ENCODE peak calls at places on chromosomes 4 and X, in nine cellular contexts. L is H9, D is AG09309, X is endothelial cell of umbilical vein, O is thyroid gland, K is upper lobe of right lung, A is ovary, E is colonic mucosa, G is sigmoid colon. R is an unnamed sample.

GRCh38 chrX:13197961-13198761 is 121.7 kb downstream of the ATXN3L start:
- DNase-seq in L (peak), D (no peak), X (no peak), O (peak), K (no peak), A (no peak), E (no peak), G (no peak), R (no peak)

GRCh38 chr4:38154681-38155588 is 194.7 kb downstream of the PTTG2 start:
- DNase-seq in L (no peak), D (no peak), X (no peak), O (peak), K (peak), A (no peak), E (peak), G (no peak), R (no peak)

GRCh38 chr4:158856852-158857251 is 88.0 kb downstream of the FNIP2 start:
- DNase-seq in L (no peak), D (peak), X (peak), O (no peak), K (no peak), A (no peak), E (no peak), G (no peak), R (no peak)

GRCh38 chrX:72430405-72430968 is 124.8 kb upstream of the CITED1 start:
- DNase-seq in L (no peak), D (no peak), X (peak), O (no peak), K (no peak), A (no peak), E (no peak), G (no peak), R (no peak)

GRCh38 chr4:173420324-173420752 is 21.4 kb upstream of the SCRG1 start:
- DNase-seq in L (no peak), D (no peak), X (peak), O (no peak), K (no peak), A (no peak), E (no peak), G (no peak), R (no peak)

GRCh38 chrX:68829594-68830485 is 1.0 kb downstream of the EFNB1 start:
- DNase-seq in L (peak), D (no peak), X (peak), O (peak), K (no peak), A (peak), E (peak), G (peak), R (peak)

GRCh38 chr4:130468340-130468739 is 1372.4 kb downstream of the C4orf33 start:
- DNase-seq in L (no peak), D (no peak), X (no peak), O (no peak), K (no peak), A (no peak), E (no peak), G (no peak), R (no peak)

GRCh38 chr4:55363618-55364420 is 17.8 kb downstream of the SRD5A3 start:
- DNase-seq in L (no peak), D (no peak), X (no peak), O (peak), K (no peak), A (no peak), E (no peak), G (no peak), R (no peak)

GRCh38 chrX:83319023-83319422 is 189.1 kb upstream of the POU3F4 start:
- DNase-seq in L (no peak), D (no peak), X (no peak), O (no peak), K (no peak), A (no peak), E (no peak), G (no peak), R (no peak)

GRCh38 chrX:104450316-104450715 is 115.7 kb upstream of the IL1RAPL2 start:
- DNase-seq in L (no peak), D (no peak), X (no peak), O (no peak), K (no peak), A (no peak), E (no peak), G (no peak), R (no peak)

GRCh38 chr4:128653514-128654420 is 155.7 kb upstream of the JADE1 start:
- DNase-seq in L (no peak), D (no peak), X (no peak), O (no peak), K (no peak), A (peak), E (peak), G (peak), R (no peak)

GRCh38 chr4:26058537-26058936 is 144.5 kb downstream of the SMIM20 start:
- DNase-seq in L (no peak), D (no peak), X (no peak), O (peak), K (no peak), A (no peak), E (no peak), G (no peak), R (no peak)

GRCh38 chrX:125101971-125102750 is 217.5 kb upstream of the TEX13C start:
- DNase-seq in L (no peak), D (no peak), X (no peak), O (no peak), K (no peak), A (no peak), E (no peak), G (no peak), R (no peak)

GRCh38 chr4:26325191-26325590 is 4.4 kb downstream of the RBPJ start:
- DNase-seq in L (no peak), D (no peak), X (no peak), O (no peak), K (no peak), A (no peak), E (no peak), G (no peak), R (no peak)

GRCh38 chrX:103674531-103675454 is 11.7 kb downstream of the MORF4L2 start:
- DNase-seq in L (no peak), D (no peak), X (no peak), O (no peak), K (no peak), A (no peak), E (no peak), G (no peak), R (no peak)

GRCh38 chr4:100362363-100362762 is 155.5 kb downstream of the EMCN start:
- DNase-seq in L (no peak), D (no peak), X (peak), O (no peak), K (no peak), A (no peak), E (no peak), G (no peak), R (no peak)

GRCh38 chr4:119646347-119647071 is 17.9 kb upstream of the PDE5A start:
- DNase-seq in L (no peak), D (no peak), X (no peak), O (no peak), K (no peak), A (no peak), E (no peak), G (peak), R (no peak)

GRCh38 chr4:73998040-73999011 is at the start of gene CXCL5:
- DNase-seq in L (peak), D (no peak), X (peak), O (peak), K (peak), A (no peak), E (no peak), G (no peak), R (no peak)

GRCh38 chr4:78476108-78476704 is 75.4 kb upstream of the ANXA3 start:
- DNase-seq in L (no peak), D (no peak), X (no peak), O (no peak), K (no peak), A (no peak), E (no peak), G (no peak), R (no peak)

GRCh38 chrX:15334561-15334960 is 762 bp downstream of the PIGA start:
- DNase-seq in L (no peak), D (no peak), X (no peak), O (no peak), K (no peak), A (no peak), E (no peak), G (no peak), R (no peak)

GRCh38 chr4:61336488-61336887 is 136.4 kb downstream of the ADGRL3 start:
- DNase-seq in L (no peak), D (no peak), X (no peak), O (no peak), K (no peak), A (no peak), E (no peak), G (no peak), R (no peak)

GRCh38 chrX:17689971-17690409 is 47.3 kb upstream of the SCML1 start:
- DNase-seq in L (no peak), D (peak), X (peak), O (peak), K (no peak), A (peak), E (peak), G (no peak), R (no peak)

GRCh38 chrX:43644124-43644701 is 11.9 kb upstream of the MAOA start:
- DNase-seq in L (no peak), D (no peak), X (no peak), O (no peak), K (no peak), A (no peak), E (no peak), G (no peak), R (no peak)

GRCh38 chrX:136162827-136163427 is 15.6 kb downstream of the FHL1 start:
- DNase-seq in L (peak), D (no peak), X (peak), O (peak), K (no peak), A (peak), E (peak), G (peak), R (no peak)

GRCh38 chrX:132435222-132435621 is 53.6 kb downstream of the MBNL3 start:
- DNase-seq in L (no peak), D (no peak), X (no peak), O (no peak), K (no peak), A (no peak), E (no peak), G (no peak), R (no peak)

GRCh38 chrX:24395775-24396174 is 35.3 kb downstream of the SUPT20HL1 start:
- DNase-seq in L (peak), D (peak), X (peak), O (peak), K (no peak), A (no peak), E (peak), G (no peak), R (no peak)

GRCh38 chr4:150119492-150119891 is 41.2 kb downstream of the DCLK2 start:
- DNase-seq in L (no peak), D (no peak), X (peak), O (no peak), K (no peak), A (no peak), E (no peak), G (no peak), R (no peak)

GRCh38 chr4:78331186-78331585 is 220.4 kb upstream of the ANXA3 start:
- DNase-seq in L (no peak), D (no peak), X (no peak), O (no peak), K (no peak), A (no peak), E (no peak), G (no peak), R (no peak)

GRCh38 chr4:98113005-98113404 is 30.3 kb downstream of the STPG2 start:
- DNase-seq in L (peak), D (peak), X (peak), O (no peak), K (no peak), A (no peak), E (no peak), G (no peak), R (no peak)

GRCh38 chr4:21827575-21827974 is 121.0 kb downstream of the KCNIP4 start:
- DNase-seq in L (no peak), D (peak), X (no peak), O (no peak), K (no peak), A (no peak), E (no peak), G (no peak), R (no peak)

GRCh38 chr4:75968084-75968483 is 22.7 kb downstream of the SDAD1 start:
- DNase-seq in L (no peak), D (no peak), X (no peak), O (no peak), K (no peak), A (no peak), E (no peak), G (no peak), R (no peak)

GRCh38 chrX:153651540-153652079 is 4.6 kb downstream of the DUSP9 start:
- DNase-seq in L (peak), D (no peak), X (no peak), O (no peak), K (no peak), A (no peak), E (no peak), G (peak), R (peak)
- TF ChIP-seq CTCF in L (peak), D (peak), X (peak), O (no peak), K (peak), A (no peak), E (no peak), G (no peak), R (peak)

DNA sequence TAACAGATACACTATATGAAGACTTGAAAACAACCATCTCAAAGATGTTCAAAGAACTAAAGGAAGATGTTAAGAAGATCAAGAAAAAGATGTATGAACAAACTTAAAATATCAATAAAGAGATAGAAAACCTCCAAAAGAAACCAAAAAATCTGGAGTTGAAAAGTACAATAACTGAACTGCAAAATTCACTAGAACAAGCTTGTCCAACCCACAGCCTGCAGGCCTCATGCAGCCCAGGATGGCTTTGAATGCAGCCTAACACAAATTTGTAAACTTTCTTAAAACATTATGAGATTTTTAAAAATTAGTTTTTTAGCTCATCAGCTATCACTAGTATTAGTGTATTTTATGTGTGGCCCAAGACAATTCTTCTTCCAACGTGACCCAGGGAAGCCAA is 77.0 kb upstream of the DCTD start:
- DNase-seq in L (no peak), D (no peak), X (no peak), O (no peak), K (no peak), A (no peak), E (no peak), G (no peak), R (no peak)
- TF ChIP-seq CTCF in L (no peak), D (no peak), X (no peak), O (no peak), K (no peak), A (no peak), E (no peak), G (no peak), R (no peak)

DNA sequence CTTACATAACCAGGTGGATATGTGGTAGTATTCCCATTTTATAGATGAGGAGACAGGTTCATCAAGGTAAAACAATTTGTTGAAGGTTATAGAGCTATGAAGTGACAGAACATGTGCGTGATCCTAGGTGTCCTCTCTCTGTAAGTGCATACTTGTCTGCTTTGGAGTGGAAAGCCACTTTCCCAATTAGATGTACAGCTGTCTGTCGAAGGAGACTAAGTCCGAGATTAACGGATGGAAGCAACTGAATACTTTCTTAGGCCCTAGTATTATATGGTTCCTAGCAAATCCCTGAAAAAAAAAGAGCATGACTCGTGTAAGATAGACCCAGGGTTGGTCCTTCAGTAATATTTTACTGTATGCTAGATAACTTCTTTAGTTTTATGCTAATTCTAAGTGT is 19.7 kb downstream of the TMEM131L start:
- DNase-seq in L (no peak), D (no peak), X (no peak), O (no peak), K (no peak), A (no peak), E (no peak), G (no peak), R (no peak)
- TF ChIP-seq CTCF in L (no peak), D (no peak), X (no peak), O (no peak), K (no peak), A (no peak), E (no peak), G (no peak), R (no peak)

GRCh38 chrX:151852294-151852693 is 60.4 kb upstream of the MAGEA4 start:
- DNase-seq in L (no peak), D (no peak), X (no peak), O (no peak), K (no peak), A (no peak), E (no peak), G (no peak), R (no peak)
- TF ChIP-seq CTCF in L (peak), D (peak), X (no peak), O (no peak), K (no peak), A (no peak), E (no peak), G (no peak), R (no peak)